ENCODE peak calls at places on chromosomes 13 and 19, in four cellular contexts. H is transverse colon, S is right atrium auricular region, W is adrenal gland. T is an unnamed sample. For H3K4me1, the result is how much of the 10 kb centered on the place peaks cover.

GRCh38 chr19:49930483-49931011 is 1.2 kb upstream of the NUP62 start:
- DNase-seq in S (no peak), W (peak), H (peak), T (no peak)

GRCh38 chr13:40438999-40439797 is 227.2 kb downstream of the FOXO1 start:
- DNase-seq in H (no peak), S (no peak), W (peak), T (no peak)

GRCh38 chr13:108269601-108270328 is at the start of gene TNFSF13B:
- DNase-seq in S (peak), H (peak), W (peak), T (peak)

GRCh38 chr13:98978280-98978679 is 416 bp upstream of the DOCK9 start:
- DNase-seq in W (no peak), H (no peak), S (no peak), T (no peak)

GRCh38 chr13:94968040-94968756 is 255.9 kb upstream of the SOX21 start:
- DNase-seq in H (no peak), S (no peak), W (no peak), T (no peak)

GRCh38 chr13:23928985-23929384 is 31.7 kb upstream of the C1QTNF9B start:
- DNase-seq in S (no peak), H (no peak), W (no peak), T (no peak)

GRCh38 chr19:46670874-46671273 is 9.9 kb upstream of the DACT3 start:
- DNase-seq in W (no peak), S (no peak), H (no peak), T (no peak)

GRCh38 chr19:4844348-4845179 is 13.1 kb upstream of the TICAM1 start:
- DNase-seq in H (no peak), W (no peak), S (no peak), T (no peak)

GRCh38 chr19:49861127-49861526 is 6.2 kb downstream of the PNKP start:
- DNase-seq in H (peak), S (no peak), W (peak), T (no peak)

GRCh38 chr13:53064721-53065120 is 36.1 kb downstream of the OLFM4 start:
- DNase-seq in S (no peak), W (no peak), H (no peak), T (no peak)

GRCh38 chr19:5186293-5187050 is 154.1 kb downstream of the PTPRS start:
- DNase-seq in H (no peak), W (no peak), S (peak), T (no peak)

GRCh38 chr19:16040642-16041041 is 35.7 kb upstream of the TPM4 start:
- DNase-seq in W (no peak), S (no peak), H (no peak), T (peak)

GRCh38 chr19:7883796-7884570 is 4.3 kb upstream of the LRRC8E start:
- DNase-seq in S (no peak), H (no peak), W (no peak), T (no peak)

GRCh38 chr13:110130431-110130830 is 176.5 kb downstream of the COL4A1 start:
- DNase-seq in H (no peak), W (no peak), S (peak), T (no peak)

GRCh38 chr19:41577144-41577830 is 1.3 kb downstream of the CEACAM21 start:
- DNase-seq in W (no peak), H (no peak), S (peak), T (no peak)
- H3K27ac ChIP-seq in W (no peak), H (no peak), S (no peak), T (no peak)

GRCh38 chr13:97384366-97384765 is 49.6 kb upstream of the RAP2A start:
- DNase-seq in W (no peak), S (no peak), H (no peak), T (no peak)

GRCh38 chr13:97386832-97387486 is 47.0 kb upstream of the RAP2A start:
- DNase-seq in H (peak), S (no peak), W (peak), T (peak)

GRCh38 chr13:97387487-97388353 is 46.2 kb upstream of the RAP2A start:
- DNase-seq in S (no peak), W (peak), H (no peak), T (no peak)

GRCh38 chr13:97385854-97386253 is 48.1 kb upstream of the RAP2A start:
- DNase-seq in S (no peak), W (no peak), H (no peak), T (no peak)

DNA sequence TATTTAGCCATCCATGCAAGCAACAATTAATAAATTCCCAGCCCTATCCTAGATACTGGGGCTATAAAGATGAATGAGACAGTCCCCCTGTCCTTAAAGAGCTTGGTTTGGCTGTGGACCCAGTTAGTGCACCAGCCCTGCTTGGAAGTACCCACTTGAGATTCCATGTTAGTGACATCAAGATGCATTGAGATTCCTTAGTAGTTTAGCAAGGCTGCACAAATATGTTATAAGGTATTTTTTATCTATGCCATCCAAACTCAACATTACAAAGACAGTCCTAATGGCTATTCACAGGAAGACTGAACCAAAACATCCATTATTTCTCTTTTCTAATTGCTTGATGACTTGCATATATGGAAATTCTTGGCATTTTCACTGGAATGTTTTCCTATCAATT is 48.8 kb upstream of the RAP2A start:
- DNase-seq in H (no peak), S (no peak), W (no peak), T (no peak)
- H3K4me1 ChIP-seq in H (under half), S (under half), W (half or more), T (under half)

GRCh38 chr13:33679658-33680012 is 138.3 kb upstream of the RFC3 start:
- DNase-seq in W (no peak), H (no peak), S (no peak), T (no peak)
- H3K27ac ChIP-seq in W (no peak), H (peak), S (peak), T (peak)

DNA sequence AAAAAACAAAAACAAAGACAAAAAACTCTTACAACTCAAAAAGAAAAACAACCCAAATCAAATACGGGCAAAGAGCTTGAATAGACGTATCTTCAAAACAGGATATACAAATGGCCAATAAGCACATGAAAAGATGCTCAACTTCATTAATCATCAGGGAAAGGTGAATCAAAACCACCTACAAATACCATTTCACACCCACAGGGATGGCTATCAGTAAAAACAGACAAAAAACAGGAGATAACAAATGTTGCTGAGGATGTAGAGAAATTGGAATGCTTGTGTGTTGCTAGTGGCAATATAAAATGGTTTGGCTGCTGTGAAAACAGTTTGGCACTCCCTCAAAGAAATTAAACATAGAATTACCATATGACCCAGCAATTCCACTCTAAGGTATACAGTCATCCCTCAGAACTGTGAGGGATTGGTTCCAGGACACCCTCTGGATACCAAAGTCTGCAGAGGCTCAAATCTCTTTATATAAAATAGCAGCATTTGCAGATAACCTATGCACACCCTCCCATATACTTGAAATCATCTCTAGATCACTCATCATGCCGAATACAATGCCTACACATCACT is 29.7 kb downstream of the MLLT1 start:
- DNase-seq in H (no peak), W (no peak), S (no peak), T (no peak)
- H3K4me1 ChIP-seq in H (under half), W (under half), S (under half), T (under half)

GRCh38 chr13:19959831-19960672 is 1.5 kb downstream of the ZMYM2 start:
- DNase-seq in W (peak), H (peak), S (peak), T (peak)

GRCh38 chr13:19962894-19963293 is 4.4 kb downstream of the ZMYM2 start:
- DNase-seq in W (no peak), S (no peak), H (no peak), T (no peak)

GRCh38 chr13:19960673-19961015 is 2.1 kb downstream of the ZMYM2 start:
- DNase-seq in W (no peak), S (no peak), H (no peak), T (no peak)

GRCh38 chr13:19961924-19962323 is 3.4 kb downstream of the ZMYM2 start:
- DNase-seq in S (no peak), W (no peak), H (no peak), T (no peak)

GRCh38 chr13:19961484-19961883 is 3.0 kb downstream of the ZMYM2 start:
- DNase-seq in W (no peak), S (no peak), H (no peak), T (no peak)
- H3K27ac ChIP-seq in W (no peak), S (no peak), H (no peak), T (no peak)

GRCh38 chr19:12788682-12789097 is 2.6 kb upstream of the JUNB start:
- DNase-seq in S (peak), H (peak), W (peak), T (peak)
- H3K4me1 ChIP-seq in S (half or more), H (half or more), W (half or more), T (under half)

GRCh38 chr19:20479483-20479882 is 86.1 kb downstream of the ZNF737 start:
- DNase-seq in W (no peak), H (no peak), S (no peak), T (no peak)

GRCh38 chr19:20478936-20479335 is 86.6 kb downstream of the ZNF737 start:
- DNase-seq in H (no peak), W (no peak), S (no peak), T (no peak)

GRCh38 chr19:20482721-20483120 is 82.9 kb downstream of the ZNF737 start:
- DNase-seq in S (no peak), H (no peak), W (no peak), T (no peak)
- H3K27ac ChIP-seq in S (no peak), H (no peak), W (no peak), T (no peak)